ENCODE peak calls at places on chromosomes 3 and 15, in seven cellular contexts. E, H, M, X, I, V and B are unnamed samples.

GRCh38 chr3:171813897-171814460 is 3.7 kb upstream of the PLD1 start:
- DNase-seq in E (no peak), H (no peak), M (no peak), X (peak), I (no peak), V (no peak), B (no peak)

GRCh38 chr3:106485802-106486201 is 617.0 kb upstream of the CBLB start:
- DNase-seq in E (no peak), H (no peak), M (no peak), X (no peak), I (no peak), V (no peak), B (no peak)

GRCh38 chr3:118705827-118706226 is 328.8 kb downstream of the IGSF11 start:
- DNase-seq in E (no peak), H (no peak), M (no peak), X (no peak), I (no peak), V (no peak), B (no peak)

GRCh38 chr3:117547956-117548550 is 838.5 kb downstream of the TUSC7 start:
- DNase-seq in E (no peak), H (no peak), M (no peak), X (peak), I (no peak), V (peak), B (peak)

GRCh38 chr3:66885326-66886000 is 112.6 kb upstream of the KBTBD8 start:
- DNase-seq in E (no peak), H (no peak), M (no peak), X (peak), I (no peak), V (peak), B (no peak)

GRCh38 chr3:122392868-122393844 is 9.2 kb downstream of the FAM162A start:
- DNase-seq in E (no peak), H (no peak), M (no peak), X (peak), I (peak), V (peak), B (no peak)

GRCh38 chr3:58899159-58899952 is 150.5 kb downstream of the CFAP20DC start:
- DNase-seq in E (peak), H (peak), M (no peak), X (peak), I (no peak), V (no peak), B (no peak)

GRCh38 chr3:154188846-154189245 is 67.7 kb downstream of the ARHGEF26 start:
- DNase-seq in E (no peak), H (no peak), M (no peak), X (no peak), I (no peak), V (no peak), B (no peak)

GRCh38 chr3:193800138-193801043 is 207.4 kb downstream of the OPA1 start:
- DNase-seq in E (no peak), H (no peak), M (no peak), X (no peak), I (no peak), V (no peak), B (no peak)

GRCh38 chr15:33722005-33722672 is 246.2 kb upstream of the CHRM5 start:
- DNase-seq in E (no peak), H (no peak), M (no peak), X (peak), I (no peak), V (peak), B (no peak)

GRCh38 chr3:124969963-124970722 is 35.6 kb upstream of the MUC13 start:
- DNase-seq in E (no peak), H (no peak), M (no peak), X (no peak), I (no peak), V (no peak), B (no peak)

GRCh38 chr15:45187894-45188830 is at the start of gene SHF:
- DNase-seq in E (peak), H (no peak), M (peak), X (peak), I (peak), V (peak), B (peak)

GRCh38 chr3:196694202-196694638 is 17.8 kb downstream of the CEP19 start:
- DNase-seq in E (no peak), H (no peak), M (no peak), X (peak), I (no peak), V (peak), B (no peak)

GRCh38 chr15:66486887-66487286 is 10.7 kb downstream of the SNAPC5 start:
- DNase-seq in E (no peak), H (no peak), M (no peak), X (no peak), I (no peak), V (no peak), B (no peak)

GRCh38 chr3:12966847-12967750 is 106.1 kb downstream of the IQSEC1 start:
- DNase-seq in E (peak), H (no peak), M (peak), X (peak), I (no peak), V (peak), B (no peak)

GRCh38 chr3:126005951-126006350 is 37.0 kb downstream of the ROPN1B start:
- DNase-seq in E (no peak), H (no peak), M (no peak), X (peak), I (no peak), V (peak), B (peak)

GRCh38 chr3:197789309-197789708 is 1.7 kb upstream of the LRCH3 start:
- DNase-seq in E (no peak), H (no peak), M (no peak), X (no peak), I (no peak), V (no peak), B (no peak)

GRCh38 chr15:39301589-39301999 is 279.3 kb upstream of the THBS1 start:
- DNase-seq in E (no peak), H (no peak), M (no peak), X (peak), I (no peak), V (peak), B (no peak)

GRCh38 chr3:9316881-9317341 is 45.9 kb upstream of the THUMPD3 start:
- DNase-seq in E (no peak), H (no peak), M (no peak), X (peak), I (peak), V (peak), B (no peak)

GRCh38 chr15:95590533-95591044 is 739.9 kb upstream of the NR2F2 start:
- DNase-seq in E (no peak), H (no peak), M (no peak), X (peak), I (no peak), V (no peak), B (no peak)

GRCh38 chr15:99967841-99968371 is 234.7 kb upstream of the LYSMD4 start:
- DNase-seq in E (peak), H (peak), M (no peak), X (no peak), I (no peak), V (no peak), B (no peak)

GRCh38 chr3:19920401-19921075 is 13.5 kb downstream of the EFHB start:
- DNase-seq in E (no peak), H (no peak), M (no peak), X (no peak), I (no peak), V (no peak), B (no peak)

GRCh38 chr3:44918087-44918486 is 43.7 kb downstream of the TGM4 start:
- DNase-seq in E (no peak), H (no peak), M (no peak), X (no peak), I (no peak), V (no peak), B (no peak)

GRCh38 chr15:39710681-39711080 is 72.0 kb downstream of the FSIP1 start:
- DNase-seq in E (no peak), H (no peak), M (no peak), X (no peak), I (no peak), V (no peak), B (no peak)

GRCh38 chr3:88059380-88060160 is 515 bp downstream of the ZNF654 start:
- DNase-seq in E (peak), H (no peak), M (no peak), X (peak), I (peak), V (no peak), B (no peak)

GRCh38 chr3:42850263-42850662 is 25.4 kb downstream of the CYP8B1 start:
- DNase-seq in E (no peak), H (no peak), M (no peak), X (no peak), I (no peak), V (no peak), B (no peak)

GRCh38 chr3:43621406-43621973 is 321 bp downstream of the ANO10 start:
- DNase-seq in E (no peak), H (no peak), M (peak), X (no peak), I (no peak), V (no peak), B (no peak)

GRCh38 chr3:129855454-129856419 is 37.8 kb downstream of the TMCC1 start:
- DNase-seq in E (no peak), H (no peak), M (no peak), X (peak), I (no peak), V (peak), B (peak)

GRCh38 chr3:137692803-137693431 is 71.2 kb upstream of the SOX14 start:
- DNase-seq in E (no peak), H (peak), M (peak), X (peak), I (peak), V (no peak), B (no peak)

GRCh38 chr15:33292718-33293307 is 18.0 kb upstream of the RYR3 start:
- DNase-seq in E (no peak), H (no peak), M (no peak), X (peak), I (peak), V (peak), B (peak)

GRCh38 chr3:126317029-126317996 is 39.9 kb downstream of the KLF15 start:
- DNase-seq in E (no peak), H (peak), M (no peak), X (no peak), I (no peak), V (no peak), B (no peak)

GRCh38 chr15:101108458-101108775 is 143.4 kb downstream of the CHSY1 start:
- DNase-seq in E (no peak), H (no peak), M (no peak), X (no peak), I (no peak), V (no peak), B (no peak)

GRCh38 chr3:180804871-180805430 is 107.5 kb upstream of the FXR1 start:
- DNase-seq in E (no peak), H (no peak), M (no peak), X (peak), I (peak), V (peak), B (no peak)

GRCh38 chr3:54871867-54872266 is 56.0 kb downstream of the LRTM1 start:
- DNase-seq in E (no peak), H (no peak), M (no peak), X (no peak), I (no peak), V (no peak), B (no peak)

GRCh38 chr15:76333720-76334437 is 2.7 kb upstream of the ISL2 start:
- DNase-seq in E (no peak), H (no peak), M (no peak), X (no peak), I (no peak), V (no peak), B (no peak)

GRCh38 chr15:90609254-90610185 is 79.8 kb downstream of the CRTC3 start:
- DNase-seq in E (no peak), H (no peak), M (no peak), X (no peak), I (no peak), V (peak), B (peak)

GRCh38 chr3:73419993-73420392 is 204.7 kb downstream of the PDZRN3 start:
- DNase-seq in E (no peak), H (no peak), M (no peak), X (peak), I (no peak), V (peak), B (no peak)

GRCh38 chr3:129087138-129087702 is 26.6 kb downstream of the GP9 start:
- DNase-seq in E (peak), H (no peak), M (no peak), X (peak), I (no peak), V (peak), B (no peak)

GRCh38 chr3:131193671-131194291 is 167.1 kb downstream of the NEK11 start:
- DNase-seq in E (no peak), H (no peak), M (no peak), X (peak), I (no peak), V (no peak), B (no peak)

GRCh38 chr3:119309591-119309990 is 15.4 kb downstream of the ARHGAP31 start:
- DNase-seq in E (no peak), H (no peak), M (no peak), X (no peak), I (no peak), V (no peak), B (no peak)

DNA sequence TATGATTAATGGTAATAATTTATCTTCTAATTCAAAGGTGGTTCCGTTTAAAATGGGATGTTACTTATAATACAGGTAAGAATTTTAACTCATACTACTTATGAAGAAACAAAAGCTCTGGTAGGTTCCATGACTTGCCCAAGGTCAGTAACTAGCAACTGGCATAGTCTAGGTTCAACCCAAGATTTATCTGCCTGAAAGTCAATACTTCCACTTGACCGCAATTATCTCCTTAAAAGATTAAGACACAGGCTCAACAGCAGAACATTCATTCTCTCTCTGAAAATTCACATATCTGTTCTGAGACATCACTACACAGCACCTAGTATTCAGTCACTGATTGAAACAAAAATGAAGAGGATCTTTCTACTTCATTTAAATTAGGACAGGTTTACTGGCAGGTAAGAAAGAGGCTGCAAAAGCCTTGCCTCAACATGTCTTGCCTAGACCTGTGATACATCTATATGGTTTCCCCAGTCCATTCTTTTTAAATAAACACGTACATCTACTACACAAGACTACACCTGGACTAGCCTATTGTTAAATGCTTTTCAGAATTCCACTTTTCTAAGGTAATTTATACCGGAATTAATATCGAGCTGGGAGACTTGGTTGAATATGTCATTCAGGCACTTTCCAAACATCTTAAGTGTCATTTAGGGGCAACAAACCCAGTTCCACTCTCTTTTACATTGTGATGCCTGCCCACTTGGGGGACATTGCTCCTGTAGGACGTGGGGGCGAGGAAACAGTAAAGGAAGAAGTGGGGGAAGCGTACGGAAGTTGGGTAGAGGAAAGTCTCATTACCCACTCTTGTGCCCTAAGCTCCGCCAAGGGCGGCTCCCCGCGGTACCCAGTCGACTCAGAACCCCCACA is 1.1 kb downstream of the CSNK1G1 start:
- DNase-seq in E (no peak), H (no peak), M (no peak), X (peak), I (peak), V (no peak), B (no peak)
- H3K27ac ChIP-seq in E (peak), H (peak), M (peak), X (peak), I (peak), V (peak), B (peak)

DNA sequence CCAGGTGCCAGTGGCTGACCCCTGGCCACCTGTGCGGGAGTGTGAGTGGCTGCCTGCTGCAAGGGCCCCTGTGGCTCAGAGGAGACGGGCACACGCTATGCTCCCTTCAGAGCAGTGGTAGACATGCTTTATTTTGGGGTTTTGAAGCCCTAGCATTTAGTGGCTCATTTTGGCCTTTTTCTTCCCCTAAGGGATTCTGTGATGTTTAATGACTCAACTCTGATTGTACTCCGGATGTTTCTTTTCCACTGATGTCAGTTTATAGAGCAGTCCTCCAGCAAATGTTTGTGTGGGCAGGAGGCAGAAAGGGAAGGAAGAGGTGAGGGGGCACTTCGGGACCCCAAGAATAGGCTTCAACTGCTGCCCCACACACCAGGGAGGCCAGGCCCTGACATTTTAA is 288.9 kb upstream of the C2CD4B start:
- DNase-seq in E (no peak), H (no peak), M (no peak), X (peak), I (no peak), V (peak), B (no peak)
- H3K27ac ChIP-seq in E (peak), H (no peak), M (peak), X (peak), I (no peak), V (peak), B (peak)

GRCh38 chr3:177345049-177345972 is 148.0 kb upstream of the TBL1XR1 start:
- DNase-seq in E (peak), H (peak), M (peak), X (peak), I (no peak), V (peak), B (peak)
- H3K27ac ChIP-seq in E (peak), H (peak), M (peak), X (peak), I (no peak), V (peak), B (peak)

GRCh38 chr15:40932146-40932545 is 3.0 kb downstream of the DLL4 start:
- DNase-seq in E (no peak), H (no peak), M (no peak), X (no peak), I (no peak), V (no peak), B (no peak)
- H3K27ac ChIP-seq in E (no peak), H (peak), M (no peak), X (no peak), I (no peak), V (no peak), B (no peak)